ENCODE peak calls at places on chromosomes 5 and 9, in four cellular contexts. K is GM12878, V is A673, B is GM23338. N is an unnamed sample.

GRCh38 chr5:175032741-175033151 is 308.4 kb downstream of the MSX2 start:
- DNase-seq in V (no peak), K (no peak), B (no peak), N (no peak)

GRCh38 chr5:76690704-76691469 is 25.0 kb upstream of the F2R start:
- DNase-seq in V (no peak), B (no peak), K (no peak), N (no peak)

GRCh38 chr9:120655005-120655622 is 59.2 kb downstream of the MEGF9 start:
- DNase-seq in V (no peak), B (no peak), K (no peak), N (no peak)

GRCh38 chr5:66989286-66989685 is 207.3 kb downstream of the CD180 start:
- DNase-seq in V (no peak), B (peak; percentile 47), K (no peak), N (no peak)

GRCh38 chr9:98019098-98019497 is 36.0 kb downstream of the ANP32B start:
- DNase-seq in B (no peak), K (no peak), V (no peak), N (no peak)

GRCh38 chr5:15073453-15073852 is 201.9 kb upstream of the ANKH start:
- DNase-seq in V (no peak), B (no peak), K (no peak), N (no peak)

GRCh38 chr5:177983763-177984564 is 12.1 kb downstream of the PROP1 start:
- DNase-seq in V (no peak), B (no peak), K (no peak), N (no peak)

GRCh38 chr9:137270929-137271695 is 6.4 kb upstream of the TOR4A start:
- DNase-seq in B (no peak), V (no peak), K (no peak), N (no peak)

GRCh38 chr5:7420506-7421280 is 24.8 kb downstream of the ADCY2 start:
- DNase-seq in K (no peak), B (peak; percentile 85), V (peak; percentile 3), N (no peak)

GRCh38 chr5:18114161-18114802 is 480.0 kb downstream of the TAF11L14 start:
- DNase-seq in V (no peak), K (no peak), B (peak; percentile 52), N (no peak)

GRCh38 chr9:113687680-113688371 is 188.3 kb upstream of the ZNF618 start:
- DNase-seq in V (no peak), B (peak; percentile 52), K (no peak), N (no peak)

GRCh38 chr9:34701023-34701768 is 8.7 kb downstream of the CCL21 start:
- DNase-seq in V (peak; percentile 83), B (peak; percentile 88), K (no peak), N (peak; percentile 73)

GRCh38 chr5:74648835-74649286 is 8.3 kb upstream of the ENC1 start:
- DNase-seq in K (no peak), B (peak; percentile 72), V (peak; percentile 75), N (no peak)

GRCh38 chr9:110207071-110207923 is 662 bp downstream of the C9orf152 start:
- DNase-seq in V (no peak), K (no peak), B (no peak), N (no peak)

GRCh38 chr9:136512651-136513066 is 29.8 kb upstream of the SEC16A start:
- DNase-seq in K (no peak), V (no peak), B (peak; percentile 39), N (no peak)

GRCh38 chr5:150438873-150439546 is 10.5 kb downstream of the RPS14 start:
- DNase-seq in B (peak; percentile 89), K (no peak), V (no peak), N (no peak)

GRCh38 chr9:6811436-6811835 is 53.7 kb downstream of the KDM4C start:
- DNase-seq in V (no peak), B (no peak), K (no peak), N (no peak)

GRCh38 chr9:127660886-127661285 is 45.9 kb upstream of the CFAP157 start:
- DNase-seq in B (no peak), V (no peak), K (no peak), N (no peak)

GRCh38 chr5:75156585-75156984 is 80.1 kb downstream of the ANKRD31 start:
- DNase-seq in K (no peak), B (peak; percentile 62), V (peak; percentile 21), N (no peak)

GRCh38 chr9:27645166-27645840 is 72.0 kb upstream of the C9orf72 start:
- DNase-seq in V (peak; percentile 65), B (no peak), K (no peak), N (no peak)

GRCh38 chr5:1471997-1472963 is 27.0 kb upstream of the SLC6A3 start:
- DNase-seq in B (no peak), K (no peak), V (no peak), N (no peak)

GRCh38 chr5:135249658-135250057 is 149.4 kb downstream of the MACROH2A1 start:
- DNase-seq in V (no peak), K (no peak), B (no peak), N (no peak)

GRCh38 chr5:175460126-175460525 is 16.1 kb upstream of the DRD1 start:
- DNase-seq in B (peak; percentile 65), K (no peak), V (peak; percentile 21), N (no peak)

GRCh38 chr5:167245871-167246270 is 1045.6 kb upstream of the WWC1 start:
- DNase-seq in K (no peak), V (peak; percentile 65), B (peak; percentile 64), N (no peak)

GRCh38 chr9:70418822-70419545 is 4.5 kb upstream of the KLF9 start:
- DNase-seq in V (peak; percentile 92), K (peak; percentile 64), B (peak; percentile 81), N (peak; percentile 99)

GRCh38 chr5:37740331-37741066 is 99.3 kb downstream of the GDNF start:
- DNase-seq in K (no peak), V (no peak), B (no peak), N (no peak)

GRCh38 chr5:168925160-168925559 is 346.0 kb upstream of the PANK3 start:
- DNase-seq in K (no peak), B (no peak), V (no peak), N (no peak)

GRCh38 chr5:158957196-158957595 is 142.5 kb downstream of the EBF1 start:
- DNase-seq in V (no peak), K (no peak), B (no peak), N (no peak)

GRCh38 chr5:133275631-133276030 is 223.8 kb downstream of the HSPA4 start:
- DNase-seq in B (no peak), V (no peak), K (no peak), N (no peak)

GRCh38 chr9:137611623-137612609 is 6.4 kb downstream of the ARRDC1 start:
- DNase-seq in B (no peak), K (no peak), V (no peak), N (peak; percentile 13)

GRCh38 chr9:10525972-10526371 is 86.8 kb downstream of the PTPRD start:
- DNase-seq in V (no peak), K (no peak), B (peak; percentile 41), N (no peak)

GRCh38 chr9:136309101-136309801 is 5.4 kb upstream of the CCDC187 start:
- DNase-seq in V (peak; percentile 54), K (peak; percentile 24), B (no peak), N (no peak)

GRCh38 chr9:88011005-88011766 is 36.9 kb upstream of the CDK20 start:
- DNase-seq in B (peak; percentile 52), V (peak; percentile 49), K (no peak), N (no peak)

GRCh38 chr5:55668356-55668755 is 43.8 kb downstream of the SLC38A9 start:
- DNase-seq in B (no peak), V (peak; percentile 5), K (no peak), N (no peak)

GRCh38 chr5:154141686-154142300 is 48.7 kb upstream of the GALNT10 start:
- DNase-seq in K (no peak), V (peak; percentile 45), B (no peak), N (no peak)

GRCh38 chr5:150851039-150851438 is 4.7 kb downstream of the IRGM start:
- DNase-seq in B (no peak), K (no peak), V (no peak), N (no peak)

GRCh38 chr5:95961617-95962474 is at the start of gene ELL2:
- DNase-seq in B (peak; percentile 100), V (peak; percentile 97), K (peak; percentile 89), N (peak; percentile 99)

GRCh38 chr5:95958308-95959014 is 3.2 kb downstream of the ELL2 start:
- DNase-seq in B (peak; percentile 27), V (no peak), K (no peak), N (no peak)

GRCh38 chr5:95959051-95959963 is 2.3 kb downstream of the ELL2 start:
- DNase-seq in K (no peak), V (no peak), B (peak; percentile 27), N (no peak)

GRCh38 chr5:95960802-95961616 is 642 bp downstream of the ELL2 start:
- DNase-seq in B (peak; percentile 86), V (peak; percentile 77), K (no peak), N (peak; percentile 89)

DNA sequence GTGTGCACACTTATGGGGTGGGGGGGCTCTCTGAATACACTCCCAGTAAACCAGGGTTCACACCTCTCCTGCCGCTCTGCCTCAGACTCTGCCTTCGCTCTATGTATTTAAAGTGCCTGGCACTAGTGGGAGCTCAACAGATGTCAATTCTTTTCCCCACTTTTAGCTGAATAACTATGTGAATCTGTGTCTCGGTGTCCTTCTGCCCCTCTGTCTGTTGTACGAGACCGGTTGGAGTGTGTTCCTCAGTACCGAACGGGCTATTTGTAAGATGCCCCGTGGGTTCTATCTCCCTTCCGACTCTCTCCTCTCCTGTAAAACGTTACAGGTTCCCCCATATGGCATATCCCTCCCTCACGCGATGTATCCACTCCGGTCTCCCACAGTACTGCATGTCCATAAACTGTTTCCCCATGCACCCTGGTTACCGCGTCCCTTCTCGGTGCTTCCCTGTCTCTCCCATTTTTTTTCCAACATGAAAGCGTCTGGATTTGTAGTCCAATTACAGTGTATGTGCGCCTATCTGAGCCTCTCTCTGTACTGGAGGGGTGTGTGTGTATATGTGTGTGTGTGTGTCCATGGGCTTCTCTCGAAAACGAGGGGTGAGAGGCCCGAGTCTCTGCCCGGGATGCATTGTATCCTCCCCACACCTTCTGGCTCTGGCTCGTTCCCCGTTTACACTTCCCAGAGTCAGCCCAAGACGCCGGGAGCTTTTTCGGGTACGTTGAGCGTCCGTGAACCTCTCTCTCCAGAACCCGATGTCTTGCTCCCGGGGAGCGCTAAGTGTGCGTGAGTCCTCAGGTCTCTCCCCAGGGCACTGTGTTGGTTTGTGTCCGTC is 1.5 kb downstream of the ELL2 start:
- DNase-seq in K (no peak), V (peak; percentile 28), B (no peak), N (no peak)
- H3K27ac ChIP-seq in K (peak overlapping the region; percentile 95), V (no peak overlapping the region), B (no peak overlapping the region), N (peak overlapping the region; percentile 98)

DNA sequence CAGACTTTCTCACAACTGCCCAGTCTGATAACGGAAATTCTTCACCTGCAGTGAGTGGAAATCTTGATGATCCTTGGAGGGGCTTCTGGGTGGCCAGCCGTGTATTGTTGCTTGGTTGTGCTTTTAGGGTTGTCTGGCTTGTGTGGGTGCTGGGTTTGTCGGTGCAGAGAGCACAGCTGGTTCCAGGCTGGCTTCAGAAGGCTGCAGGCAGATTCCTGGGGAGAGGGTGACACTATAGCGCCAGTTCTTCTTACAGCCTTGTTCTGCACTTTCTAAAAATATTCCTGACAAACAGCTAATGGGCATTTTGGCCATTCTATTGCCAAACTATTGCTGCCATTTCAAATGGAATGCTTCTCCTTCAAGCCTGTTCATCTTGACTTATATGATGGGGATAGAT is 99.3 kb downstream of the PDZD2 start:
- DNase-seq in K (no peak), V (no peak), B (no peak), N (peak; percentile 38)
- H3K27ac ChIP-seq in K (no peak overlapping the region), V (no peak overlapping the region), B (no peak overlapping the region), N (no peak overlapping the region)

GRCh38 chr9:19619221-19619620 is 169.6 kb downstream of the SLC24A2 start:
- DNase-seq in B (no peak), V (no peak), K (no peak), N (no peak)
- H3K27ac ChIP-seq in B (no peak overlapping the region), V (no peak overlapping the region), K (no peak overlapping the region), N (no peak overlapping the region)

GRCh38 chr5:142844881-142845280 is 74.7 kb downstream of the ARHGAP26 start:
- DNase-seq in K (no peak), B (no peak), V (no peak), N (no peak)
- H3K27ac ChIP-seq in K (peak overlapping the region; percentile 53), B (peak overlapping the region; percentile 78), V (no peak overlapping the region), N (peak overlapping the region; percentile 67)